ENCODE peak calls at places on chromosomes 4 and X, in six cellular contexts. N, F, R, Y, O and H are unnamed samples.

GRCh38 chr4:70908993-70909556 is 6.9 kb downstream of the MOB1B start:
- DNase-seq in N (no peak), F (no peak), R (no peak), Y (no peak), O (no peak), H (no peak)

GRCh38 chrX:39121903-39122302 is 320.6 kb downstream of the MID1IP1 start:
- DNase-seq in N (no peak), F (no peak), R (no peak), Y (no peak), O (no peak), H (no peak)

GRCh38 chr4:17597517-17597916 is 16.9 kb upstream of the MED28 start:
- DNase-seq in N (no peak), F (no peak), R (no peak), Y (no peak), O (no peak), H (peak)

GRCh38 chrX:21847342-21847741 is 7.9 kb downstream of the MBTPS2 start:
- DNase-seq in N (no peak), F (no peak), R (no peak), Y (peak), O (no peak), H (no peak)

GRCh38 chr4:78529569-78530209 is 21.9 kb upstream of the ANXA3 start:
- DNase-seq in N (no peak), F (peak), R (no peak), Y (no peak), O (no peak), H (no peak)

GRCh38 chr4:87377816-87378215 is 13.2 kb downstream of the HSD17B11 start:
- DNase-seq in N (no peak), F (no peak), R (no peak), Y (no peak), O (no peak), H (no peak)

GRCh38 chr4:18020145-18020670 is 1.3 kb downstream of the LCORL start:
- DNase-seq in N (no peak), F (peak), R (no peak), Y (no peak), O (no peak), H (peak)

GRCh38 chrX:794311-794710 is 163.7 kb downstream of the SHOX start:
- DNase-seq in N (no peak), F (no peak), R (no peak), Y (no peak), O (no peak), H (no peak)

GRCh38 chr4:8685831-8686230 is 93.3 kb downstream of the CPZ start:
- DNase-seq in N (no peak), F (no peak), R (no peak), Y (no peak), O (no peak), H (no peak)

GRCh38 chrX:153469811-153470410 is 465 bp downstream of the HAUS7 start:
- DNase-seq in N (peak), F (no peak), R (peak), Y (no peak), O (no peak), H (no peak)

GRCh38 chr4:119314356-119314755 is 7.6 kb downstream of the FABP2 start:
- DNase-seq in N (no peak), F (peak), R (no peak), Y (peak), O (peak), H (no peak)

GRCh38 chr4:54663181-54663580 is 5.4 kb downstream of the KIT start:
- DNase-seq in N (no peak), F (no peak), R (no peak), Y (no peak), O (no peak), H (no peak)

GRCh38 chrX:16843208-16843909 is 26.8 kb downstream of the RBBP7 start:
- DNase-seq in N (no peak), F (no peak), R (no peak), Y (no peak), O (no peak), H (no peak)

GRCh38 chr4:125011646-125012045 is 299.1 kb upstream of the ANKRD50 start:
- DNase-seq in N (no peak), F (no peak), R (no peak), Y (no peak), O (no peak), H (no peak)

GRCh38 chr4:39044364-39044946 is 12.2 kb upstream of the TMEM156 start:
- DNase-seq in N (peak), F (peak), R (peak), Y (peak), O (peak), H (peak)